ENCODE peak calls at places on chromosome 18, in eight cellular contexts. One of them, this sample, is unnamed.

GRCh38 chr18:80188643-80189010 is 58.7 kb downstream of the PARD6G start:
- DNase-seq in upper lobe of right lung: no peak
- DNase-seq in activated T-helper 1 cell treated with anti-CD3 and anti-CD28 coated beads, Interleukin-2, amount 50 U/mL, for 16 hours: no peak
- DNase-seq in vagina: no peak
- DNase-seq in A549: no peak
- DNase-seq in NB4: no peak
- DNase-seq in ELR: no peak
- DNase-seq in H4: no peak
- DNase-seq in this sample: no peak

GRCh38 chr18:45324489-45325111 is 290.7 kb upstream of the SLC14A2 start:
- DNase-seq in A549: no peak
- DNase-seq in vagina: peak
- DNase-seq in activated T-helper 1 cell treated with anti-CD3 and anti-CD28 coated beads, Interleukin-2, amount 50 U/mL, for 16 hours: no peak
- DNase-seq in ELR: no peak
- DNase-seq in H4: peak
- DNase-seq in NB4: no peak
- DNase-seq in upper lobe of right lung: no peak
- DNase-seq in this sample: no peak

GRCh38 chr18:25170402-25170801 is 181.6 kb downstream of the ZNF521 start:
- DNase-seq in vagina: no peak
- DNase-seq in ELR: no peak
- DNase-seq in H4: no peak
- DNase-seq in A549: no peak
- DNase-seq in upper lobe of right lung: no peak
- DNase-seq in NB4: no peak
- DNase-seq in activated T-helper 1 cell treated with anti-CD3 and anti-CD28 coated beads, Interleukin-2, amount 50 U/mL, for 16 hours: no peak
- DNase-seq in this sample: no peak

GRCh38 chr18:47036298-47036874 is 965 bp upstream of the ELOA2 start:
- DNase-seq in vagina: no peak
- DNase-seq in upper lobe of right lung: no peak
- DNase-seq in H4: peak
- DNase-seq in A549: peak
- DNase-seq in NB4: peak
- DNase-seq in ELR: peak
- DNase-seq in activated T-helper 1 cell treated with anti-CD3 and anti-CD28 coated beads, Interleukin-2, amount 50 U/mL, for 16 hours: no peak
- DNase-seq in this sample: peak

GRCh38 chr18:66621816-66622576 is 18.1 kb upstream of the CDH19 start:
- DNase-seq in H4: no peak
- DNase-seq in NB4: no peak
- DNase-seq in A549: no peak
- DNase-seq in ELR: no peak
- DNase-seq in activated T-helper 1 cell treated with anti-CD3 and anti-CD28 coated beads, Interleukin-2, amount 50 U/mL, for 16 hours: no peak
- DNase-seq in vagina: no peak
- DNase-seq in upper lobe of right lung: no peak
- DNase-seq in this sample: no peak

GRCh38 chr18:77055429-77056310 is 76.9 kb downstream of the MBP start:
- DNase-seq in activated T-helper 1 cell treated with anti-CD3 and anti-CD28 coated beads, Interleukin-2, amount 50 U/mL, for 16 hours: no peak
- DNase-seq in ELR: no peak
- DNase-seq in vagina: no peak
- DNase-seq in H4: peak
- DNase-seq in A549: no peak
- DNase-seq in upper lobe of right lung: peak
- DNase-seq in NB4: peak
- DNase-seq in this sample: no peak

GRCh38 chr18:8516391-8517250 is 92.6 kb upstream of the RAB12 start:
- DNase-seq in vagina: no peak
- DNase-seq in activated T-helper 1 cell treated with anti-CD3 and anti-CD28 coated beads, Interleukin-2, amount 50 U/mL, for 16 hours: no peak
- DNase-seq in A549: no peak
- DNase-seq in H4: no peak
- DNase-seq in NB4: no peak
- DNase-seq in ELR: peak
- DNase-seq in upper lobe of right lung: no peak
- DNase-seq in this sample: no peak

GRCh38 chr18:45997689-45998088 is 30.6 kb upstream of the EPG5 start:
- DNase-seq in NB4: no peak
- DNase-seq in ELR: no peak
- DNase-seq in A549: no peak
- DNase-seq in vagina: peak
- DNase-seq in activated T-helper 1 cell treated with anti-CD3 and anti-CD28 coated beads, Interleukin-2, amount 50 U/mL, for 16 hours: no peak
- DNase-seq in H4: no peak
- DNase-seq in upper lobe of right lung: no peak
- DNase-seq in this sample: no peak

GRCh38 chr18:55586841-55587240 is 1.2 kb downstream of the TCF4 start:
- DNase-seq in ELR: peak
- DNase-seq in vagina: no peak
- DNase-seq in NB4: no peak
- DNase-seq in upper lobe of right lung: no peak
- DNase-seq in A549: no peak
- DNase-seq in H4: peak
- DNase-seq in activated T-helper 1 cell treated with anti-CD3 and anti-CD28 coated beads, Interleukin-2, amount 50 U/mL, for 16 hours: no peak
- DNase-seq in this sample: no peak

GRCh38 chr18:35713545-35713944 is 132.0 kb downstream of the GALNT1 start:
- DNase-seq in A549: no peak
- DNase-seq in H4: peak
- DNase-seq in ELR: peak
- DNase-seq in upper lobe of right lung: no peak
- DNase-seq in NB4: no peak
- DNase-seq in vagina: no peak
- DNase-seq in activated T-helper 1 cell treated with anti-CD3 and anti-CD28 coated beads, Interleukin-2, amount 50 U/mL, for 16 hours: no peak
- DNase-seq in this sample: no peak

GRCh38 chr18:4450065-4450676 is 4.9 kb downstream of the DLGAP1 start:
- DNase-seq in upper lobe of right lung: no peak
- DNase-seq in activated T-helper 1 cell treated with anti-CD3 and anti-CD28 coated beads, Interleukin-2, amount 50 U/mL, for 16 hours: no peak
- DNase-seq in ELR: no peak
- DNase-seq in H4: no peak
- DNase-seq in vagina: no peak
- DNase-seq in A549: no peak
- DNase-seq in NB4: no peak
- DNase-seq in this sample: no peak

GRCh38 chr18:74509856-74510769 is 13.9 kb downstream of the CNDP2 start:
- DNase-seq in ELR: no peak
- DNase-seq in vagina: no peak
- DNase-seq in H4: no peak
- DNase-seq in A549: no peak
- DNase-seq in NB4: no peak
- DNase-seq in upper lobe of right lung: no peak
- DNase-seq in activated T-helper 1 cell treated with anti-CD3 and anti-CD28 coated beads, Interleukin-2, amount 50 U/mL, for 16 hours: no peak
- DNase-seq in this sample: no peak

GRCh38 chr18:24465491-24465890 is 5.1 kb downstream of the HRH4 start:
- DNase-seq in activated T-helper 1 cell treated with anti-CD3 and anti-CD28 coated beads, Interleukin-2, amount 50 U/mL, for 16 hours: no peak
- DNase-seq in NB4: peak
- DNase-seq in ELR: no peak
- DNase-seq in upper lobe of right lung: no peak
- DNase-seq in A549: no peak
- DNase-seq in H4: no peak
- DNase-seq in vagina: no peak
- DNase-seq in this sample: no peak

GRCh38 chr18:42182728-42183700 is 228.0 kb downstream of the PIK3C3 start:
- DNase-seq in upper lobe of right lung: no peak
- DNase-seq in activated T-helper 1 cell treated with anti-CD3 and anti-CD28 coated beads, Interleukin-2, amount 50 U/mL, for 16 hours: no peak
- DNase-seq in ELR: peak
- DNase-seq in NB4: no peak
- DNase-seq in vagina: no peak
- DNase-seq in H4: peak
- DNase-seq in A549: no peak
- DNase-seq in this sample: no peak

GRCh38 chr18:8661754-8662573 is 43.4 kb upstream of the MTCL1 start:
- DNase-seq in H4: no peak
- DNase-seq in ELR: no peak
- DNase-seq in vagina: no peak
- DNase-seq in activated T-helper 1 cell treated with anti-CD3 and anti-CD28 coated beads, Interleukin-2, amount 50 U/mL, for 16 hours: no peak
- DNase-seq in A549: no peak
- DNase-seq in NB4: no peak
- DNase-seq in upper lobe of right lung: peak
- DNase-seq in this sample: no peak

GRCh38 chr18:12621737-12622306 is 36.1 kb downstream of the SPIRE1 start:
- DNase-seq in NB4: peak
- DNase-seq in H4: no peak
- DNase-seq in ELR: peak
- DNase-seq in A549: no peak
- DNase-seq in vagina: no peak
- DNase-seq in upper lobe of right lung: no peak
- DNase-seq in activated T-helper 1 cell treated with anti-CD3 and anti-CD28 coated beads, Interleukin-2, amount 50 U/mL, for 16 hours: no peak
- DNase-seq in this sample: no peak

GRCh38 chr18:41486581-41486980 is 468.5 kb upstream of the PIK3C3 start:
- DNase-seq in upper lobe of right lung: no peak
- DNase-seq in activated T-helper 1 cell treated with anti-CD3 and anti-CD28 coated beads, Interleukin-2, amount 50 U/mL, for 16 hours: no peak
- DNase-seq in NB4: no peak
- DNase-seq in H4: no peak
- DNase-seq in A549: no peak
- DNase-seq in ELR: no peak
- DNase-seq in vagina: no peak
- DNase-seq in this sample: no peak

GRCh38 chr18:22643731-22644130 is 226.0 kb upstream of the CTAGE1 start:
- DNase-seq in ELR: no peak
- DNase-seq in activated T-helper 1 cell treated with anti-CD3 and anti-CD28 coated beads, Interleukin-2, amount 50 U/mL, for 16 hours: no peak
- DNase-seq in H4: no peak
- DNase-seq in A549: no peak
- DNase-seq in NB4: no peak
- DNase-seq in vagina: no peak
- DNase-seq in upper lobe of right lung: no peak
- DNase-seq in this sample: no peak

GRCh38 chr18:13973061-13973460 is 57.7 kb upstream of the MC2R start:
- DNase-seq in vagina: no peak
- DNase-seq in upper lobe of right lung: no peak
- DNase-seq in activated T-helper 1 cell treated with anti-CD3 and anti-CD28 coated beads, Interleukin-2, amount 50 U/mL, for 16 hours: no peak
- DNase-seq in H4: no peak
- DNase-seq in A549: no peak
- DNase-seq in ELR: no peak
- DNase-seq in NB4: no peak
- DNase-seq in this sample: no peak

GRCh38 chr18:11871501-11871900 is 20.3 kb downstream of the CHMP1B start:
- DNase-seq in NB4: no peak
- DNase-seq in upper lobe of right lung: no peak
- DNase-seq in H4: no peak
- DNase-seq in A549: no peak
- DNase-seq in ELR: no peak
- DNase-seq in vagina: no peak
- DNase-seq in activated T-helper 1 cell treated with anti-CD3 and anti-CD28 coated beads, Interleukin-2, amount 50 U/mL, for 16 hours: no peak
- DNase-seq in this sample: no peak

GRCh38 chr18:46160050-46160798 is 56.0 kb downstream of the HAUS1 start:
- DNase-seq in upper lobe of right lung: no peak
- DNase-seq in A549: no peak
- DNase-seq in NB4: no peak
- DNase-seq in activated T-helper 1 cell treated with anti-CD3 and anti-CD28 coated beads, Interleukin-2, amount 50 U/mL, for 16 hours: no peak
- DNase-seq in vagina: no peak
- DNase-seq in ELR: peak
- DNase-seq in H4: no peak
- DNase-seq in this sample: no peak

GRCh38 chr18:13112982-13113381 is 105.6 kb upstream of the LDLRAD4 start:
- DNase-seq in H4: peak
- DNase-seq in A549: no peak
- DNase-seq in vagina: no peak
- DNase-seq in NB4: peak
- DNase-seq in activated T-helper 1 cell treated with anti-CD3 and anti-CD28 coated beads, Interleukin-2, amount 50 U/mL, for 16 hours: no peak
- DNase-seq in upper lobe of right lung: no peak
- DNase-seq in ELR: peak
- DNase-seq in this sample: no peak

GRCh38 chr18:55396979-55397378 is 191.0 kb downstream of the TCF4 start:
- DNase-seq in activated T-helper 1 cell treated with anti-CD3 and anti-CD28 coated beads, Interleukin-2, amount 50 U/mL, for 16 hours: no peak
- DNase-seq in NB4: no peak
- DNase-seq in upper lobe of right lung: no peak
- DNase-seq in ELR: no peak
- DNase-seq in A549: no peak
- DNase-seq in vagina: no peak
- DNase-seq in H4: no peak
- DNase-seq in this sample: no peak

GRCh38 chr18:396571-396970 is 103.9 kb downstream of the COLEC12 start:
- DNase-seq in A549: no peak
- DNase-seq in activated T-helper 1 cell treated with anti-CD3 and anti-CD28 coated beads, Interleukin-2, amount 50 U/mL, for 16 hours: no peak
- DNase-seq in H4: no peak
- DNase-seq in ELR: no peak
- DNase-seq in vagina: no peak
- DNase-seq in upper lobe of right lung: no peak
- DNase-seq in NB4: no peak
- DNase-seq in this sample: no peak

GRCh38 chr18:58355243-58355642 is 273.6 kb downstream of the ALPK2 start:
- DNase-seq in ELR: peak
- DNase-seq in A549: no peak
- DNase-seq in activated T-helper 1 cell treated with anti-CD3 and anti-CD28 coated beads, Interleukin-2, amount 50 U/mL, for 16 hours: no peak
- DNase-seq in vagina: no peak
- DNase-seq in NB4: no peak
- DNase-seq in upper lobe of right lung: no peak
- DNase-seq in H4: no peak
- DNase-seq in this sample: no peak

GRCh38 chr18:59957957-59958356 is 58.2 kb downstream of the PMAIP1 start:
- DNase-seq in vagina: no peak
- DNase-seq in activated T-helper 1 cell treated with anti-CD3 and anti-CD28 coated beads, Interleukin-2, amount 50 U/mL, for 16 hours: no peak
- DNase-seq in NB4: peak
- DNase-seq in upper lobe of right lung: no peak
- DNase-seq in H4: peak
- DNase-seq in ELR: peak
- DNase-seq in A549: no peak
- DNase-seq in this sample: no peak

GRCh38 chr18:31373641-31374040 is 2.9 kb upstream of the DSG4 start:
- DNase-seq in NB4: no peak
- DNase-seq in A549: no peak
- DNase-seq in vagina: no peak
- DNase-seq in ELR: no peak
- DNase-seq in activated T-helper 1 cell treated with anti-CD3 and anti-CD28 coated beads, Interleukin-2, amount 50 U/mL, for 16 hours: no peak
- DNase-seq in upper lobe of right lung: no peak
- DNase-seq in H4: no peak
- DNase-seq in this sample: no peak

GRCh38 chr18:25467226-25468065 is 115.5 kb upstream of the ZNF521 start:
- DNase-seq in A549: no peak
- DNase-seq in vagina: no peak
- DNase-seq in upper lobe of right lung: no peak
- DNase-seq in NB4: peak
- DNase-seq in ELR: peak
- DNase-seq in H4: peak
- DNase-seq in activated T-helper 1 cell treated with anti-CD3 and anti-CD28 coated beads, Interleukin-2, amount 50 U/mL, for 16 hours: no peak
- DNase-seq in this sample: no peak

GRCh38 chr18:23036611-23037259 is 98.5 kb upstream of the CABLES1 start:
- DNase-seq in activated T-helper 1 cell treated with anti-CD3 and anti-CD28 coated beads, Interleukin-2, amount 50 U/mL, for 16 hours: no peak
- DNase-seq in vagina: no peak
- DNase-seq in H4: no peak
- DNase-seq in ELR: no peak
- DNase-seq in NB4: no peak
- DNase-seq in upper lobe of right lung: no peak
- DNase-seq in A549: no peak
- DNase-seq in this sample: no peak

GRCh38 chr18:59918320-59918755 is 18.5 kb downstream of the PMAIP1 start:
- DNase-seq in A549: peak
- DNase-seq in NB4: peak
- DNase-seq in activated T-helper 1 cell treated with anti-CD3 and anti-CD28 coated beads, Interleukin-2, amount 50 U/mL, for 16 hours: no peak
- DNase-seq in vagina: no peak
- DNase-seq in H4: peak
- DNase-seq in upper lobe of right lung: peak
- DNase-seq in ELR: peak
- DNase-seq in this sample: no peak

GRCh38 chr18:69956037-69956436 is 8.4 kb upstream of the CD226 start:
- DNase-seq in A549: no peak
- DNase-seq in NB4: no peak
- DNase-seq in vagina: no peak
- DNase-seq in ELR: no peak
- DNase-seq in activated T-helper 1 cell treated with anti-CD3 and anti-CD28 coated beads, Interleukin-2, amount 50 U/mL, for 16 hours: no peak
- DNase-seq in H4: no peak
- DNase-seq in upper lobe of right lung: no peak
- DNase-seq in this sample: no peak

GRCh38 chr18:9038277-9038871 is 64.1 kb upstream of the NDUFV2 start:
- DNase-seq in activated T-helper 1 cell treated with anti-CD3 and anti-CD28 coated beads, Interleukin-2, amount 50 U/mL, for 16 hours: no peak
- DNase-seq in upper lobe of right lung: no peak
- DNase-seq in A549: no peak
- DNase-seq in vagina: no peak
- DNase-seq in ELR: no peak
- DNase-seq in H4: no peak
- DNase-seq in NB4: no peak
- DNase-seq in this sample: no peak

GRCh38 chr18:11518788-11519685 is 90.4 kb upstream of the SLC35G4 start:
- DNase-seq in vagina: no peak
- DNase-seq in NB4: peak
- DNase-seq in H4: peak
- DNase-seq in upper lobe of right lung: no peak
- DNase-seq in ELR: peak
- DNase-seq in A549: peak
- DNase-seq in activated T-helper 1 cell treated with anti-CD3 and anti-CD28 coated beads, Interleukin-2, amount 50 U/mL, for 16 hours: no peak
- DNase-seq in this sample: peak